ENCODE peak calls at places on chromosome 2, in seven cellular contexts. One of them, this sample, is unnamed.
A peak's percentile ranks its signal among the peaks of the same experiment; 100 is the strongest.

GRCh38 chr2:42102606-42103450 is 55.0 kb downstream of the PKDCC start:
- DNase-seq in K562: no peak
- DNase-seq in GM12878: no peak
- DNase-seq in SK-N-SH: peak; percentile 52
- DNase-seq in HCT116: no peak
- DNase-seq in HepG2: no peak
- DNase-seq in H1: peak; percentile 89
- DNase-seq in this sample: no peak

GRCh38 chr2:233399306-233400225 is 45.3 kb downstream of the DGKD start:
- DNase-seq in H1: no peak
- DNase-seq in SK-N-SH: peak; percentile 41
- DNase-seq in GM12878: no peak
- DNase-seq in HepG2: no peak
- DNase-seq in K562: no peak
- DNase-seq in HCT116: no peak
- DNase-seq in this sample: no peak

GRCh38 chr2:112626604-112627059 is 19.1 kb upstream of the SLC20A1 start:
- DNase-seq in SK-N-SH: peak; percentile 79
- DNase-seq in HepG2: peak; percentile 41
- DNase-seq in GM12878: no peak
- DNase-seq in K562: peak; percentile 78
- DNase-seq in HCT116: no peak
- DNase-seq in H1: no peak
- DNase-seq in this sample: peak; percentile 62

GRCh38 chr2:68734688-68735525 is at the start of gene ARHGAP25:
- DNase-seq in HCT116: no peak
- DNase-seq in HepG2: no peak
- DNase-seq in SK-N-SH: no peak
- DNase-seq in H1: no peak
- DNase-seq in K562: no peak
- DNase-seq in GM12878: peak; percentile 69
- DNase-seq in this sample: no peak

GRCh38 chr2:47783491-47784330 is 766 bp downstream of the MSH6 start:
- DNase-seq in H1: peak; percentile 51
- DNase-seq in HCT116: peak; percentile 37
- DNase-seq in HepG2: peak; percentile 60
- DNase-seq in SK-N-SH: peak; percentile 98
- DNase-seq in GM12878: peak; percentile 12
- DNase-seq in K562: peak; percentile 85
- DNase-seq in this sample: peak; percentile 66

GRCh38 chr2:54671875-54672586 is 51.4 kb upstream of the EML6 start:
- DNase-seq in H1: no peak
- DNase-seq in SK-N-SH: no peak
- DNase-seq in GM12878: no peak
- DNase-seq in HepG2: peak; percentile 70
- DNase-seq in K562: no peak
- DNase-seq in HCT116: no peak
- DNase-seq in this sample: no peak

GRCh38 chr2:102258025-102258385 is 53.4 kb upstream of the IL1RL1 start:
- DNase-seq in HCT116: no peak
- DNase-seq in H1: no peak
- DNase-seq in K562: no peak
- DNase-seq in HepG2: no peak
- DNase-seq in GM12878: no peak
- DNase-seq in SK-N-SH: no peak
- DNase-seq in this sample: no peak

GRCh38 chr2:188788621-188789020 is 185.6 kb upstream of the COL3A1 start:
- DNase-seq in K562: no peak
- DNase-seq in SK-N-SH: no peak
- DNase-seq in HepG2: no peak
- DNase-seq in GM12878: no peak
- DNase-seq in HCT116: peak; percentile 57
- DNase-seq in H1: no peak
- DNase-seq in this sample: no peak

GRCh38 chr2:156982615-156983014 is 274.9 kb upstream of the GALNT5 start:
- DNase-seq in GM12878: no peak
- DNase-seq in H1: no peak
- DNase-seq in SK-N-SH: no peak
- DNase-seq in K562: no peak
- DNase-seq in HCT116: no peak
- DNase-seq in HepG2: no peak
- DNase-seq in this sample: no peak

GRCh38 chr2:222668755-222669154 is 2.7 kb upstream of the MOGAT1 start:
- DNase-seq in H1: no peak
- DNase-seq in HCT116: no peak
- DNase-seq in SK-N-SH: no peak
- DNase-seq in GM12878: no peak
- DNase-seq in K562: peak; percentile 25
- DNase-seq in HepG2: peak; percentile 24
- DNase-seq in this sample: no peak

GRCh38 chr2:207484444-207485391 is 45.0 kb upstream of the CREB1 start:
- DNase-seq in HepG2: no peak
- DNase-seq in GM12878: no peak
- DNase-seq in SK-N-SH: no peak
- DNase-seq in H1: no peak
- DNase-seq in HCT116: no peak
- DNase-seq in K562: no peak
- DNase-seq in this sample: no peak

GRCh38 chr2:211347328-211347727 is 790.9 kb downstream of the CPS1 start:
- DNase-seq in GM12878: no peak
- DNase-seq in HCT116: no peak
- DNase-seq in H1: no peak
- DNase-seq in SK-N-SH: no peak
- DNase-seq in HepG2: peak; percentile 2
- DNase-seq in K562: no peak
- DNase-seq in this sample: no peak

GRCh38 chr2:236581546-236581945 is 11.9 kb downstream of the ACKR3 start:
- DNase-seq in K562: no peak
- DNase-seq in H1: no peak
- DNase-seq in HCT116: no peak
- DNase-seq in SK-N-SH: no peak
- DNase-seq in GM12878: no peak
- DNase-seq in HepG2: no peak
- DNase-seq in this sample: no peak

GRCh38 chr2:154814856-154815255 is 116.4 kb downstream of the KCNJ3 start:
- DNase-seq in SK-N-SH: no peak
- DNase-seq in H1: no peak
- DNase-seq in K562: no peak
- DNase-seq in GM12878: no peak
- DNase-seq in HepG2: no peak
- DNase-seq in HCT116: no peak
- DNase-seq in this sample: peak; percentile 2

GRCh38 chr2:43745457-43745856 is 28.4 kb upstream of the DYNC2LI1 start:
- DNase-seq in HepG2: peak; percentile 76
- DNase-seq in H1: no peak
- DNase-seq in K562: no peak
- DNase-seq in GM12878: no peak
- DNase-seq in SK-N-SH: no peak
- DNase-seq in HCT116: no peak
- DNase-seq in this sample: no peak

GRCh38 chr2:187499941-187500532 is 52.0 kb upstream of the CALCRL start:
- DNase-seq in K562: peak; percentile 77
- DNase-seq in H1: no peak
- DNase-seq in HCT116: peak; percentile 54
- DNase-seq in HepG2: peak; percentile 66
- DNase-seq in GM12878: no peak
- DNase-seq in SK-N-SH: peak; percentile 22
- DNase-seq in this sample: peak; percentile 58

GRCh38 chr2:240624011-240624949 is 1.0 kb upstream of the GPR35 start:
- DNase-seq in K562: no peak
- DNase-seq in SK-N-SH: no peak
- DNase-seq in HCT116: no peak
- DNase-seq in HepG2: no peak
- DNase-seq in GM12878: no peak
- DNase-seq in H1: no peak
- DNase-seq in this sample: peak; percentile 5

GRCh38 chr2:138964413-138964812 is 184.2 kb upstream of the NXPH2 start:
- DNase-seq in HepG2: no peak
- DNase-seq in GM12878: no peak
- DNase-seq in K562: no peak
- DNase-seq in SK-N-SH: no peak
- DNase-seq in HCT116: no peak
- DNase-seq in H1: no peak
- DNase-seq in this sample: no peak

GRCh38 chr2:950627-950992 is at the start of gene SNTG2:
- DNase-seq in K562: peak; percentile 32
- DNase-seq in HCT116: no peak
- DNase-seq in H1: no peak
- DNase-seq in SK-N-SH: peak; percentile 97
- DNase-seq in GM12878: no peak
- DNase-seq in HepG2: no peak
- DNase-seq in this sample: peak; percentile 29

GRCh38 chr2:216436369-216436768 is 24.1 kb downstream of the SMARCAL1 start:
- DNase-seq in H1: no peak
- DNase-seq in HepG2: no peak
- DNase-seq in K562: no peak
- DNase-seq in SK-N-SH: no peak
- DNase-seq in GM12878: no peak
- DNase-seq in HCT116: no peak
- DNase-seq in this sample: no peak

GRCh38 chr2:77156599-77156998 is 365.6 kb downstream of the LRRTM4 start:
- DNase-seq in H1: no peak
- DNase-seq in GM12878: no peak
- DNase-seq in HepG2: no peak
- DNase-seq in SK-N-SH: no peak
- DNase-seq in K562: no peak
- DNase-seq in HCT116: no peak
- DNase-seq in this sample: no peak

GRCh38 chr2:74551530-74551929 is 2.2 kb downstream of the LOXL3 start:
- DNase-seq in K562: no peak
- DNase-seq in H1: no peak
- DNase-seq in SK-N-SH: no peak
- DNase-seq in GM12878: no peak
- DNase-seq in HepG2: no peak
- DNase-seq in HCT116: no peak
- DNase-seq in this sample: no peak
- TF ChIP-seq JUND in K562: no peak
- TF ChIP-seq JUND in H1: no peak
- TF ChIP-seq JUND in SK-N-SH: no peak
- TF ChIP-seq JUND in GM12878: no peak
- TF ChIP-seq JUND in HepG2: no peak
- TF ChIP-seq JUND in HCT116: no peak
- TF ChIP-seq JUND in this sample: no peak

GRCh38 chr2:226802573-226802972 is 3.0 kb upstream of the IRS1 start:
- DNase-seq in H1: no peak
- DNase-seq in HCT116: peak; percentile 81
- DNase-seq in K562: peak; percentile 71
- DNase-seq in SK-N-SH: peak; percentile 48
- DNase-seq in HepG2: peak; percentile 86
- DNase-seq in GM12878: no peak
- DNase-seq in this sample: peak; percentile 20
- TF ChIP-seq JUND in H1: no peak
- TF ChIP-seq JUND in HCT116: no peak
- TF ChIP-seq JUND in K562: no peak
- TF ChIP-seq JUND in SK-N-SH: no peak
- TF ChIP-seq JUND in HepG2: no peak
- TF ChIP-seq JUND in GM12878: no peak
- TF ChIP-seq JUND in this sample: no peak

GRCh38 chr2:128313076-128313836 is 5.4 kb downstream of the HS6ST1 start:
- DNase-seq in GM12878: no peak
- DNase-seq in SK-N-SH: peak; percentile 74
- DNase-seq in K562: no peak
- DNase-seq in HCT116: peak; percentile 18
- DNase-seq in H1: no peak
- DNase-seq in HepG2: no peak
- DNase-seq in this sample: peak; percentile 47

GRCh38 chr2:128310761-128311160 is 7.9 kb downstream of the HS6ST1 start:
- DNase-seq in H1: no peak
- DNase-seq in SK-N-SH: peak; percentile 19
- DNase-seq in GM12878: no peak
- DNase-seq in K562: no peak
- DNase-seq in HCT116: no peak
- DNase-seq in HepG2: no peak
- DNase-seq in this sample: no peak

GRCh38 chr2:128312411-128312810 is 6.3 kb downstream of the HS6ST1 start:
- DNase-seq in HepG2: no peak
- DNase-seq in H1: no peak
- DNase-seq in HCT116: no peak
- DNase-seq in SK-N-SH: peak; percentile 4
- DNase-seq in GM12878: no peak
- DNase-seq in K562: no peak
- DNase-seq in this sample: no peak

GRCh38 chr2:128311216-128311754 is 7.4 kb downstream of the HS6ST1 start:
- DNase-seq in H1: no peak
- DNase-seq in SK-N-SH: no peak
- DNase-seq in GM12878: no peak
- DNase-seq in HCT116: no peak
- DNase-seq in K562: no peak
- DNase-seq in HepG2: no peak
- DNase-seq in this sample: no peak

GRCh38 chr2:128311755-128312341 is 6.8 kb downstream of the HS6ST1 start:
- DNase-seq in HCT116: no peak
- DNase-seq in K562: no peak
- DNase-seq in HepG2: no peak
- DNase-seq in H1: no peak
- DNase-seq in SK-N-SH: peak; percentile 13
- DNase-seq in GM12878: no peak
- DNase-seq in this sample: no peak
- TF ChIP-seq JUND in HCT116: no peak
- TF ChIP-seq JUND in K562: no peak
- TF ChIP-seq JUND in HepG2: no peak
- TF ChIP-seq JUND in H1: no peak
- TF ChIP-seq JUND in SK-N-SH: no peak
- TF ChIP-seq JUND in GM12878: no peak
- TF ChIP-seq JUND in this sample: no peak

DNA sequence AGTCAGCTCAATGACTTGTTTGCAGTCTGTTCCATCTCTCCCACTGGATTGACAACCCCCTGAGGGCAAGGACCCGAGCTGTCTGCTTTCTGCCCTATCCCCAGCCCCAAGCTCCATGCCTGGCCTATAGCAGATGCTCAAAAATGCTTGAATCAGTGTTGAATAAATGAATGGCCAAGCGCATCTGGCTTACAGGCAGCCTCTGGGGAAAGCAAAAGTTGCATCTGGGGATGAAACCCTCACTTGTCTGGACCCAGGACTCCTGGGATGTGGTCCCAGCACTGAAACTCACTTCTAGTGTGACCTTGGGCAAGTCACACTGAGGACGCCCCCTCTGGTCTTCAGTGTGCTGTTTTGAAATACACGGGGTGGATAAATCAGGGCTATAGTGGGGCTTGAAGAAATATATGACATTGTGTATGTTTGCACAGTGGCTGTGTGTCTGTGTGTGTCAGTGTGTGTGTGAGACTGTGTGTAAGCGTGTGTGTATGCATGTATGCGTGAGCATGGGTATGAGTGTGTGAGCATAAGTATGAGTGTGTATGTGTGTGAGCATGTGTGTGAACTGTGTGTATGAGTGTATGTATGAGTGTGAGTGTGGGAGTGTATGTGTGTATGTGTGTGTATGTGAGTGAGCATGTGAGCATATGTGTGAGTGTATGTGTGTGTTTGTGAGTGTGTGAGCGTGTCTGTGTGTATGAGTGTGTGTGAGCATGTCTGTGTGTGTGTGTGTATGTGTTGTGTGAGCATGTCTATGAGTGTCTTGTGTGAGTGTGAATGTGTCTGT is 27.8 kb upstream of the TNS1 start:
- DNase-seq in HepG2: no peak
- DNase-seq in H1: no peak
- DNase-seq in GM12878: no peak
- DNase-seq in SK-N-SH: no peak
- DNase-seq in K562: no peak
- DNase-seq in HCT116: no peak
- DNase-seq in this sample: no peak
- TF ChIP-seq JUND in HepG2: no peak
- TF ChIP-seq JUND in H1: no peak
- TF ChIP-seq JUND in GM12878: no peak
- TF ChIP-seq JUND in SK-N-SH: no peak
- TF ChIP-seq JUND in K562: no peak
- TF ChIP-seq JUND in HCT116: no peak
- TF ChIP-seq JUND in this sample: no peak